ENCODE peak calls at places on chromosomes 1 and 21, in four cellular contexts. One of them, this sample, is unnamed.

GRCh38 chr1:59041878-59042277 is 255.0 kb upstream of the FGGY start:
- DNase-seq in PC-3: no peak
- DNase-seq in GM23248: peak
- DNase-seq in hepatocyte: no peak
- DNase-seq in this sample: no peak

GRCh38 chr1:246065592-246065991 is 441.5 kb downstream of the SMYD3 start:
- DNase-seq in PC-3: no peak
- DNase-seq in GM23248: no peak
- DNase-seq in hepatocyte: no peak
- DNase-seq in this sample: no peak

GRCh38 chr1:216314369-216315095 is 108.7 kb downstream of the USH2A start:
- DNase-seq in GM23248: peak
- DNase-seq in PC-3: peak
- DNase-seq in hepatocyte: no peak
- DNase-seq in this sample: no peak

GRCh38 chr21:35838350-35838749 is 222.0 kb downstream of the SETD4 start:
- DNase-seq in GM23248: no peak
- DNase-seq in PC-3: no peak
- DNase-seq in hepatocyte: no peak
- DNase-seq in this sample: no peak

GRCh38 chr1:975896-976683 is 5.8 kb downstream of the PERM1 start:
- DNase-seq in PC-3: peak
- DNase-seq in hepatocyte: peak
- DNase-seq in GM23248: peak
- DNase-seq in this sample: no peak

GRCh38 chr1:43354936-43355335 is 3.8 kb upstream of the CDC20 start:
- DNase-seq in PC-3: peak
- DNase-seq in hepatocyte: no peak
- DNase-seq in GM23248: peak
- DNase-seq in this sample: no peak

GRCh38 chr1:26991310-26992116 is 2.0 kb upstream of the TRNP1 start:
- DNase-seq in PC-3: peak
- DNase-seq in hepatocyte: peak
- DNase-seq in GM23248: peak
- DNase-seq in this sample: no peak

GRCh38 chr1:199283814-199284213 is 645.0 kb downstream of the PTPRC start:
- DNase-seq in hepatocyte: no peak
- DNase-seq in GM23248: no peak
- DNase-seq in PC-3: no peak
- DNase-seq in this sample: no peak

GRCh38 chr1:21268281-21269239 is 21.7 kb downstream of the ECE1 start:
- DNase-seq in PC-3: no peak
- DNase-seq in GM23248: peak
- DNase-seq in hepatocyte: no peak
- DNase-seq in this sample: peak

GRCh38 chr1:156842618-156843300 is 16.2 kb downstream of the INSRR start:
- DNase-seq in PC-3: no peak
- DNase-seq in hepatocyte: no peak
- DNase-seq in GM23248: no peak
- DNase-seq in this sample: no peak

GRCh38 chr1:10674700-10675598 is 121.5 kb downstream of the CASZ1 start:
- DNase-seq in hepatocyte: no peak
- DNase-seq in GM23248: no peak
- DNase-seq in PC-3: peak
- DNase-seq in this sample: no peak

GRCh38 chr1:26696645-26697440 is 1.0 kb downstream of the ARID1A start:
- DNase-seq in hepatocyte: peak
- DNase-seq in GM23248: peak
- DNase-seq in PC-3: no peak
- DNase-seq in this sample: no peak

GRCh38 chr1:154749078-154749760 is 120.9 kb downstream of the KCNN3 start:
- DNase-seq in hepatocyte: no peak
- DNase-seq in PC-3: peak
- DNase-seq in GM23248: peak
- DNase-seq in this sample: peak

GRCh38 chr1:26320896-26321295 is 3.1 kb downstream of the CD52 start:
- DNase-seq in GM23248: no peak
- DNase-seq in hepatocyte: no peak
- DNase-seq in PC-3: no peak
- DNase-seq in this sample: no peak

GRCh38 chr1:41461790-41462679 is 22.4 kb downstream of the EDN2 start:
- DNase-seq in GM23248: no peak
- DNase-seq in hepatocyte: peak
- DNase-seq in PC-3: no peak
- DNase-seq in this sample: no peak

GRCh38 chr1:65773391-65773790 is 19.3 kb upstream of the PDE4B start:
- DNase-seq in PC-3: peak
- DNase-seq in GM23248: peak
- DNase-seq in hepatocyte: no peak
- DNase-seq in this sample: no peak

GRCh38 chr1:178612261-178612660 is 99.4 kb downstream of the TEX35 start:
- DNase-seq in PC-3: peak
- DNase-seq in hepatocyte: no peak
- DNase-seq in GM23248: peak
- DNase-seq in this sample: peak

GRCh38 chr1:93715529-93716126 is 34.0 kb upstream of the BCAR3 start:
- DNase-seq in PC-3: no peak
- DNase-seq in hepatocyte: no peak
- DNase-seq in GM23248: no peak
- DNase-seq in this sample: no peak

GRCh38 chr1:174297351-174297750 is 138.0 kb downstream of the RABGAP1L start:
- DNase-seq in hepatocyte: no peak
- DNase-seq in PC-3: no peak
- DNase-seq in GM23248: no peak
- DNase-seq in this sample: no peak

GRCh38 chr1:2801535-2802291 is at the start of gene TTC34:
- DNase-seq in hepatocyte: no peak
- DNase-seq in PC-3: peak
- DNase-seq in GM23248: peak
- DNase-seq in this sample: no peak

GRCh38 chr1:22830131-22830566 is 119.5 kb downstream of the EPHB2 start:
- DNase-seq in PC-3: no peak
- DNase-seq in hepatocyte: no peak
- DNase-seq in GM23248: no peak
- DNase-seq in this sample: no peak

GRCh38 chr1:202076050-202076511 is 46.6 kb upstream of the GPR37L1 start:
- DNase-seq in GM23248: no peak
- DNase-seq in hepatocyte: peak
- DNase-seq in PC-3: no peak
- DNase-seq in this sample: no peak

GRCh38 chr21:28144089-28144488 is 848.6 kb downstream of the LTN1 start:
- DNase-seq in GM23248: no peak
- DNase-seq in hepatocyte: no peak
- DNase-seq in PC-3: no peak
- DNase-seq in this sample: no peak

GRCh38 chr1:154841384-154841783 is 28.7 kb downstream of the KCNN3 start:
- DNase-seq in PC-3: no peak
- DNase-seq in GM23248: no peak
- DNase-seq in hepatocyte: no peak
- DNase-seq in this sample: no peak

GRCh38 chr1:85199667-85200366 is 999 bp downstream of the SYDE2 start:
- DNase-seq in hepatocyte: no peak
- DNase-seq in GM23248: no peak
- DNase-seq in PC-3: peak
- DNase-seq in this sample: peak
- TF ChIP-seq EZH2 in hepatocyte: no peak
- TF ChIP-seq EZH2 in GM23248: no peak
- TF ChIP-seq EZH2 in PC-3: no peak
- TF ChIP-seq EZH2 in this sample: peak

GRCh38 chr1:24501371-24502167 is 1.1 kb upstream of the RCAN3 start:
- DNase-seq in GM23248: peak
- DNase-seq in hepatocyte: peak
- DNase-seq in PC-3: peak
- DNase-seq in this sample: no peak
- H3K27ac ChIP-seq in GM23248: peak
- H3K27ac ChIP-seq in hepatocyte: peak
- H3K27ac ChIP-seq in PC-3: peak
- H3K27ac ChIP-seq in this sample: no peak

DNA sequence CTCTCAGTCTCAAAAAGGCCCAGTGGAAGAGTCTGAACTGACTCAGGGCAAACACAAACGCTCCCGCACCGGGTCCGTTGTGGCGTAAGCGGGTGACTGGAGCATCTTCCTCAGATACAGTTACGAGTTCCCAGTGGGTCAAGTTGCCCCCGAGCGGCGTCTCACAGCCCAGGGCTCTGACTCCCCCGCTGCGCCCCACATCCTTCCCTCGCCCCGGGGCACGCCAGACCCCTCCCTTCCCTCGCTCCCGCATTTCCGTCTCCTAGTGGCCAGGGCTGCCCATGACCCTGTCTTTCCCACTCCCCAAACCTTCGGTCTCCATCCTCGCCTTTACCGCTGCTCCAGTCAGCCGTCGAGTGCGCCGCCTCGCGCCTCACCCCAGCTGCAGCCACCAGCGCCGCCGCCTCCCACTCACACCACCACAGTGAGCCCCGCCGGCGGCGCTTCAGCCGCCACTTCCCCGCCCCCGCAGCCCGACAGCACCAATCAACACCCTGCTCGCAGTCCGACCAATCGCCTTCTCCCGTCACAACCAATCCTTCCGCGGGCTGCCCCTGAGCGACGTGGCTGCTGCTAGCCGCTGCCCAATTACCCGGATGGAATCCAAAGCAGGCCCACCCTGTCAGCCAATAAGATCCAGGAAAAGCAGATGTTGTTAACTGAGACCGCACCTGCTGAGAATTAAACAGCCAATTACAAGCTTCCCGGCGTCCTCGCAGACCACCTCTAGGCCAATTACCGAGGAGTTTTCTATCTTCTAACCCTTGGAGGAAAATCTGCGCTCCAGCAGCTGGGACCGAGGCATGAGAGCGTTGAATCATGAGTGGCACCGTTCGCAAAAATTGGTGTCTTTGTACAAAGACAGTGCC is at the start of gene TDRKH:
- DNase-seq in PC-3: peak
- DNase-seq in GM23248: peak
- DNase-seq in hepatocyte: peak
- DNase-seq in this sample: peak
- TF ChIP-seq EZH2 in PC-3: no peak
- TF ChIP-seq EZH2 in GM23248: no peak
- TF ChIP-seq EZH2 in hepatocyte: no peak
- TF ChIP-seq EZH2 in this sample: peak

GRCh38 chr1:30745156-30745833 is 12.3 kb downstream of the LAPTM5 start:
- DNase-seq in PC-3: no peak
- DNase-seq in GM23248: no peak
- DNase-seq in hepatocyte: peak
- DNase-seq in this sample: no peak
- H3K27ac ChIP-seq in PC-3: no peak
- H3K27ac ChIP-seq in GM23248: no peak
- H3K27ac ChIP-seq in hepatocyte: peak
- H3K27ac ChIP-seq in this sample: no peak

DNA sequence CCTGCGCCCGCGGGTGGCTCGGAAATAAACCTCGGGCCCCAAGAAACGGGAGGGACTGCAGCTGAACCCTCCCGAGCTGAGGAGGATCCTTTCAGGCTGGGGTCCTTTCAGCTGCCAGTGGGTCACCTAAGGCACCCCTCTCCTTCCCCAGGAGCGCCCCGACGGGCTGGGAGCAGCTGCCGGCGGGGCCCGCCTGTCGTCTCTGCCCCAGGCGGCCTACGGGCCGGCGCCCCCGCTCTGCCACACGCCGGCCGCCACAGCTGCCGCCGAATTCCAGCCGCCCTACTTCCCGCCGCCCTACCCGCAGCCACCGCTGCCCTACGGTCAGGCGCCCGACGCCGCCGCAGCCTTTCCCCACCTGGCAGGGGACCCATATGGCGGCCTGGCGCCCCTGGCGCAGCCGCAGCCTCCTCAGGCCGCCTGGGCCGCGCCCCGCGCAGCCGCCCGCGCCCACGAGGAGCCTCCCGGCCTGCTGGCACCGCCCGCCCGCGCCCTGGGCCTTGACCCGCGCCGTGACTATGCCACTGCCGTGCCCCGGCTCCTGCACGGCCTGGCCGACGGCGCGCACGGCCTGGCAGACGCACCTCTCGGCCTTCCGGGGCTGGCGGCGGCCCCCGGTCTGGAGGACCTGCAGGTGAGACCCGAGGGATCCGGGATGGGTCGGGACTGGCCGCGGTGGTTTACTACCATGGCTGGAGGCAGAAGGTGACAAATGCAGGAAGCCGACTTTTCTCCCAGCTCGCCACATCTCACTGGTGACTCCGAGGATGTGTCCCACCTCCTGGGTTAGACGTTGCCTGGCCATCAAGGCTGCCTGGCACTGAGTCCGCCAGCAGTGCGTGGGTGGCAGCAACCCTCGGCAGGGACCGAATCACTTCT is 901 bp downstream of the TFAP2E start:
- DNase-seq in hepatocyte: no peak
- DNase-seq in PC-3: no peak
- DNase-seq in GM23248: no peak
- DNase-seq in this sample: no peak
- TF ChIP-seq EZH2 in hepatocyte: peak
- TF ChIP-seq EZH2 in PC-3: no peak
- TF ChIP-seq EZH2 in GM23248: no peak
- TF ChIP-seq EZH2 in this sample: peak

DNA sequence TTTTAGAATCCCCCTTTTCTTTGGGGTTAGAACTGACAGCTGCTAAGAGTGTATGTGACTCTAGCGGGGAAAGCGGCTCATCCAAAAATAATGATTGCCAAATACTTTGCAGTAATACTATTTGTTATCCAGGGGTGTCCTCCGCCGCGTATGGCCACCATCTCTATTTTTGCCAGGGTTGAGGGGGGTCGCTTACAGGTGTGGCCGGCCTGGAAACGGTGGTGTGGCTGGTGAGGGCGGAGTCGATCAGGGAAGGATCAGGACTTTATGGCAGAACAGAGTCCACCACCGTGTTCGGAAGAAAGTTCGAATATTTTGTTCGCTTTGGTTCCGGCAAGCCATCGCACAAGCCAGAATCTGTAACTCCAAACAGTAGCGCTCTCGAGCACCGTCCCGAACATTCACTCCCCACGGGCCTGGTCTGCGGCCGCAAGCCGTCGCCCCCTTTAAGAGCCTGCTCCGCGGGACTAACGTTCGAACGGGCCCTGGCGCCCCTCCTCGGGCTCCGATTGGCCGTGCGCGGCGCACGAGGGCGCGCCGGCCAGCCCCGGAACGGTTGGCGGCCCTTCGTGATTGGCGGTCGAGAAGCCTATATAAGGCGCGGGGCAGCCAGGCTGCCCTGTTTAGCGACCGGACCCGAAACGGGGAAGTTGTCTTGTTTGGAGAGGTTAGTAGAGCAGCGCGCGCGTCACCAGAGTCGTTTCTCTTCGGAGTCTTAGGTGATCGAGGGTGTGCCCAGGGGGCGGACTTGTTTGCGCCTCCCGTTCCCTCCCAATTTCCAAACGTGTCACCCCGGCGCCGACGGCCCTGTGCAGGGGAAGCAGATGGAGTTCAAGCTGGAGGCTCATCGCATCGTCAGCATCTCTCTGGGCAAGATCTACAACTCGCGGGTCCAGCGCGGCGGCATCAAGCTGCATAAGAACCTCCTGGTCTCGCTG is at the start of gene IER5:
- DNase-seq in GM23248: peak
- DNase-seq in hepatocyte: peak
- DNase-seq in PC-3: peak
- DNase-seq in this sample: peak
- H3K27ac ChIP-seq in GM23248: peak
- H3K27ac ChIP-seq in hepatocyte: peak
- H3K27ac ChIP-seq in PC-3: peak
- H3K27ac ChIP-seq in this sample: peak

This sample was measured in endothelial cell of umbilical vein.